ENCODE peak calls at places on chromosomes 6 and 20, in seven cellular contexts. A, K, G, S, B, V and P are unnamed samples.

GRCh38 chr6:139713911-139714527 is 339.6 kb upstream of the CITED2 start:
- DNase-seq in A (no peak), K (no peak), G (no peak), S (no peak), B (no peak), V (no peak), P (no peak)

GRCh38 chr20:63177134-63177784 is 38.7 kb downstream of the YTHDF1 start:
- DNase-seq in A (peak; percentile 82), K (no peak), G (no peak), S (no peak), B (no peak), V (no peak), P (no peak)

GRCh38 chr20:17895641-17896246 is 72.8 kb downstream of the SNX5 start:
- DNase-seq in A (peak; percentile 59), K (peak; percentile 11), G (no peak), S (no peak), B (no peak), V (peak; percentile 70), P (peak; percentile 73)

GRCh38 chr20:37314617-37315292 is 25.3 kb downstream of the MANBAL start:
- DNase-seq in A (no peak), K (no peak), G (no peak), S (no peak), B (no peak), V (peak; percentile 13), P (no peak)

GRCh38 chr6:113642714-113643442 is 214.3 kb upstream of the MARCKS start:
- DNase-seq in A (no peak), K (no peak), G (no peak), S (peak; percentile 100), B (peak; percentile 19), V (peak; percentile 28), P (peak; percentile 57)

GRCh38 chr6:85747654-85748053 is 105.0 kb upstream of the SYNCRIP start:
- DNase-seq in A (no peak), K (no peak), G (no peak), S (peak; percentile 53), B (no peak), V (peak; percentile 84), P (peak; percentile 15)

GRCh38 chr6:87653074-87653962 is 48.7 kb downstream of the AKIRIN2 start:
- DNase-seq in A (no peak), K (no peak), G (no peak), S (no peak), B (no peak), V (no peak), P (no peak)

GRCh38 chr6:81818778-81819491 is 66.5 kb upstream of the TENT5A start:
- DNase-seq in A (no peak), K (peak; percentile 25), G (no peak), S (no peak), B (no peak), V (no peak), P (no peak)

GRCh38 chr6:7085911-7086310 is 21.9 kb upstream of the RREB1 start:
- DNase-seq in A (no peak), K (no peak), G (no peak), S (no peak), B (no peak), V (no peak), P (no peak)

GRCh38 chr6:116568111-116568510 is 3.2 kb upstream of the RWDD1 start:
- DNase-seq in A (no peak), K (no peak), G (no peak), S (no peak), B (no peak), V (peak; percentile 80), P (no peak)

GRCh38 chr20:46025376-46025783 is 3.6 kb upstream of the SLC12A5 start:
- DNase-seq in A (no peak), K (no peak), G (no peak), S (no peak), B (no peak), V (no peak), P (no peak)
- H2AFZ ChIP-seq in A (no peak overlapping the region), K (no peak overlapping the region), G (no peak overlapping the region), S (no peak overlapping the region), B (no peak overlapping the region), V (no peak overlapping the region), P (no peak overlapping the region)

GRCh38 chr6:89432875-89433636 is at the start of gene ANKRD6:
- DNase-seq in A (peak; percentile 97), K (peak; percentile 17), G (peak; percentile 28), S (peak; percentile 20), B (peak; percentile 87), V (no peak), P (peak; percentile 37)
- TF ChIP-seq POLR2A in A (no peak), K (no peak), G (no peak), S (no peak), B (no peak), V (no peak), P (no peak)

DNA sequence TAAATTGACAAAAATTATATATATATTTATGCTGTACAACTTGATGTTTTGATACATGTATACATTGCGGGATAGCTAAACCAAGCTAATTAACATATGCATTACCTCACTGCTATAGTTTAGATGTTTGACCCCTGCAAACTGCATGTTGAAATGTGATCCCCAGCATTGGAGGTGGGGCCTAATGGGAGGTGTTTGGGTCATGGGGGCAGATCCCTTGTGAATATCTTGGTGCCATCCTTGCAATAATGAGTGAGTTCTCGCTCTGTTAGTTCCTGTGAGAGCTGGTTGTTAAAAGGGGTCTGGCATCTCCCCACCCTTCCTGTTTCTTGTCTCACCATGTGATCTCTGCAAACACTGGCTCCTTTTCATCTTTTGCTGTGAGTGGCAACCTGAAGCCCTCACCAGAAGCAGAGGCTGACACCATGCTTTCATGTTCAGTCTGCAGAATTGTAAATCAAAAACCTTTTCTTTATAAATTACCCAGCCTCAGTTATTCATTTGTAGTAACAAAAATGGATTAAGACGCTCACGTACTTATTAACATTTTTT is 111.8 kb downstream of the MCHR2 start:
- DNase-seq in A (no peak), K (no peak), G (no peak), S (no peak), B (no peak), V (no peak), P (no peak)
- H2AFZ ChIP-seq in A (peak overlapping the region; percentile 42), K (no peak overlapping the region), G (no peak overlapping the region), S (no peak overlapping the region), B (no peak overlapping the region), V (no peak overlapping the region), P (no peak overlapping the region)

GRCh38 chr6:43055966-43056365 is 2.3 kb upstream of the CUL7 start:
- DNase-seq in A (no peak), K (no peak), G (no peak), S (no peak), B (no peak), V (no peak), P (no peak)

GRCh38 chr6:43054206-43054943 is 724 bp upstream of the CUL7 start:
- DNase-seq in A (no peak), K (no peak), G (no peak), S (no peak), B (no peak), V (no peak), P (peak; percentile 13)

GRCh38 chr6:43052225-43052841 is 1.3 kb downstream of the CUL7 start:
- DNase-seq in A (no peak), K (no peak), G (no peak), S (no peak), B (no peak), V (no peak), P (no peak)

GRCh38 chr6:43052842-43053544 is 658 bp downstream of the CUL7 start:
- DNase-seq in A (no peak), K (no peak), G (no peak), S (no peak), B (peak; percentile 60), V (peak; percentile 20), P (peak; percentile 53)

GRCh38 chr6:43053545-43054205 is at the start of gene CUL7:
- DNase-seq in A (peak; percentile 88), K (peak; percentile 73), G (peak; percentile 86), S (peak; percentile 91), B (peak; percentile 98), V (peak; percentile 93), P (peak; percentile 95)
- TF ChIP-seq POLR2A in A (no peak), K (peak; percentile 94), G (peak; percentile 84), S (peak; percentile 95), B (peak; percentile 97), V (peak; percentile 90), P (peak; percentile 99)

GRCh38 chr6:107713214-107713962 is 110.7 kb downstream of the SCML4 start:
- DNase-seq in A (no peak), K (no peak), G (no peak), S (no peak), B (no peak), V (no peak), P (no peak)

GRCh38 chr6:107717781-107718180 is 106.3 kb downstream of the SCML4 start:
- DNase-seq in A (no peak), K (no peak), G (no peak), S (no peak), B (no peak), V (no peak), P (no peak)

GRCh38 chr6:107714104-107714503 is 110.0 kb downstream of the SCML4 start:
- DNase-seq in A (no peak), K (no peak), G (no peak), S (no peak), B (no peak), V (no peak), P (no peak)

GRCh38 chr6:107716688-107717089 is 107.4 kb downstream of the SCML4 start:
- DNase-seq in A (no peak), K (peak; percentile 53), G (peak; percentile 68), S (no peak), B (peak; percentile 53), V (peak; percentile 43), P (no peak)

DNA sequence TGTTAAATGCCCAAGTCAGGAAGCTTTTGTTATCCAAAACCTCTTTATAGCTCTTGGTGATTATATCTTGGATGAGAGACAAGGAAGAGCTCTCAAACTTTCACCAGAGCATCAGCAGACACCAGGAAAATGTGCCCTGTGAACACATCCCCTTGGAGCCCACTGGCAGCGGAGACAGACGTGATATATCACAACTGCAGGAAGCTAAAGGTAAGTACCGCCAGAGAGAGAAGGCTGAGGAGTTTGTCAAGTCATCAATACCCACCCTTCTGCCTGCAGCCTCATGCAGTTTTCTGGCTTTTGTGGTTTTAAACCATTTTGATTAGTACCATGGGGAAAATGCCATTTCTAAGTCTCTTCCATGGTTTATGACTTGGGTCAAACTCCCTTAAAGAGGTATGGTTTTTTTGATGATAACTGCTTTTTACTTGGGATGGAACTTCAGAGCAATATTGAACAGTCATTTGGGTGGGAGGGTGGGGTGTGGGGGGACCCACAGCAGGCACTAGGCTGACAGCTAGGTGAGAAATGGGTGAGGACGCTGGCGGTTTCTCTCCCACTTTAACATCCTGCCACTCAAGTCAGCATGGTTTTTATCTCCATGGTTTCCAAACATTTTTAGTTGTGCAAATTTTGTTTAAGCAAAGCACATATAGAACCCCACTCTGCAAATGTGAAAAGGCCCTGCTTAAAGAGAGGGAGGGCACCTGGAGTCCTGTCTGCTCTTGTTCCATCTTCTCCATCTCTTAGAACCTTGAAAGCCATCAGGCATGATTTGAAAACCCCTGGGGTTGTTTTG is 108.4 kb downstream of the SCML4 start:
- DNase-seq in A (no peak), K (no peak), G (no peak), S (no peak), B (no peak), V (no peak), P (no peak)
- H2AFZ ChIP-seq in A (no peak overlapping the region), K (no peak overlapping the region), G (peak overlapping the region; percentile 64), S (no peak overlapping the region), B (no peak overlapping the region), V (no peak overlapping the region), P (no peak overlapping the region)